ENCODE peak calls at places on chromosomes 7 and 10, in five cellular contexts. L, P, Y, E and I are unnamed samples.

GRCh38 chr10:76411719-76412435 is 980.5 kb downstream of the LRMDA start:
- DNase-seq in L (no peak), P (no peak), Y (peak), E (peak), I (peak)

GRCh38 chr10:110739811-110740271 is 95.7 kb downstream of the RBM20 start:
- DNase-seq in L (no peak), P (no peak), Y (no peak), E (no peak), I (no peak)

GRCh38 chr7:130721486-130722277 is 12.3 kb downstream of the KLF14 start:
- DNase-seq in L (peak), P (no peak), Y (peak), E (no peak), I (peak)

GRCh38 chr7:66052447-66052846 is 23.2 kb upstream of the ASL start:
- DNase-seq in L (no peak), P (no peak), Y (no peak), E (no peak), I (no peak)

GRCh38 chr10:131812012-131812403 is 88.8 kb upstream of the PPP2R2D start:
- DNase-seq in L (no peak), P (no peak), Y (no peak), E (no peak), I (peak)

GRCh38 chr10:29804025-29804852 is 169.5 kb upstream of the SVIL start:
- DNase-seq in L (no peak), P (no peak), Y (no peak), E (peak), I (no peak)

GRCh38 chr7:64562246-64562620 is 638 bp downstream of the ZNF680 start:
- DNase-seq in L (no peak), P (no peak), Y (no peak), E (no peak), I (no peak)

GRCh38 chr7:148435715-148436114 is 154.9 kb upstream of the C7orf33 start:
- DNase-seq in L (no peak), P (no peak), Y (no peak), E (no peak), I (no peak)

GRCh38 chr7:83629117-83629880 is 19.6 kb downstream of the SEMA3E start:
- DNase-seq in L (no peak), P (no peak), Y (no peak), E (no peak), I (no peak)

GRCh38 chr7:98229441-98229840 is 18.2 kb downstream of the BHLHA15 start:
- DNase-seq in L (no peak), P (no peak), Y (no peak), E (no peak), I (no peak)

GRCh38 chr10:11035318-11035920 is 17.7 kb downstream of the CELF2 start:
- DNase-seq in L (no peak), P (no peak), Y (peak), E (no peak), I (no peak)

GRCh38 chr10:119469325-119469707 is 73.2 kb downstream of the RGS10 start:
- DNase-seq in L (no peak), P (no peak), Y (no peak), E (no peak), I (no peak)

GRCh38 chr10:99689461-99689860 is 30.2 kb downstream of the ENTPD7 start:
- DNase-seq in L (no peak), P (no peak), Y (no peak), E (no peak), I (no peak)

GRCh38 chr7:27211084-27211446 is 11.2 kb upstream of the HOXA13 start:
- DNase-seq in L (no peak), P (no peak), Y (no peak), E (no peak), I (no peak)

GRCh38 chr10:67779455-67780205 is 58.4 kb downstream of the DNAJC12 start:
- DNase-seq in L (peak), P (no peak), Y (peak), E (peak), I (no peak)

GRCh38 chr7:76220185-76221057 is 18.7 kb downstream of the SRRM3 start:
- DNase-seq in L (no peak), P (no peak), Y (no peak), E (peak), I (no peak)

GRCh38 chr7:120550494-120551048 is 277.6 kb downstream of the KCND2 start:
- DNase-seq in L (no peak), P (no peak), Y (peak), E (no peak), I (no peak)

GRCh38 chr10:91672021-91672608 is 39.2 kb upstream of the PPP1R3C start:
- DNase-seq in L (no peak), P (no peak), Y (peak), E (peak), I (no peak)

GRCh38 chr10:58373446-58373834 is 11.8 kb upstream of the TFAM start:
- DNase-seq in L (no peak), P (no peak), Y (no peak), E (no peak), I (no peak)